ENCODE peak calls at places on chromosomes 16 and 17, in seven cellular contexts. One of them, this sample, is unnamed.

GRCh38 chr17:73121513-73121912 is 29.0 kb upstream of the SLC39A11 start:
- DNase-seq in fibroblast of pulmonary artery: no peak
- DNase-seq in left ventricle myocardium inferior: peak
- DNase-seq in stimulated activated CD8-positive, alpha-beta memory T cell treated with anti-CD3 and anti-CD28 coated beads, Interleukin-15, amount 100 ng/mL, for 24 hours: no peak
- DNase-seq in activated CD4-positive, alpha-beta T cell treated with anti-CD3 and anti-CD28 coated beads for 36 hours: no peak
- DNase-seq in KG1: no peak
- DNase-seq in activated gamma-delta T cell treated with Interleukin-2 at 50 U/mL for 16 hours: no peak
- DNase-seq in this sample: no peak

GRCh38 chr17:80043963-80044362 is 7.5 kb downstream of the CCDC40 start:
- DNase-seq in activated gamma-delta T cell treated with Interleukin-2 at 50 U/mL for 16 hours: no peak
- DNase-seq in left ventricle myocardium inferior: no peak
- DNase-seq in fibroblast of pulmonary artery: no peak
- DNase-seq in KG1: no peak
- DNase-seq in activated CD4-positive, alpha-beta T cell treated with anti-CD3 and anti-CD28 coated beads for 36 hours: no peak
- DNase-seq in stimulated activated CD8-positive, alpha-beta memory T cell treated with anti-CD3 and anti-CD28 coated beads, Interleukin-15, amount 100 ng/mL, for 24 hours: no peak
- DNase-seq in this sample: no peak

GRCh38 chr16:65534121-65534528 is 412.3 kb upstream of the CDH11 start:
- DNase-seq in stimulated activated CD8-positive, alpha-beta memory T cell treated with anti-CD3 and anti-CD28 coated beads, Interleukin-15, amount 100 ng/mL, for 24 hours: no peak
- DNase-seq in activated gamma-delta T cell treated with Interleukin-2 at 50 U/mL for 16 hours: no peak
- DNase-seq in left ventricle myocardium inferior: no peak
- DNase-seq in fibroblast of pulmonary artery: peak
- DNase-seq in activated CD4-positive, alpha-beta T cell treated with anti-CD3 and anti-CD28 coated beads for 36 hours: no peak
- DNase-seq in KG1: no peak
- DNase-seq in this sample: no peak

GRCh38 chr17:39928868-39929651 is 1.5 kb downstream of the LRRC3C start:
- DNase-seq in activated CD4-positive, alpha-beta T cell treated with anti-CD3 and anti-CD28 coated beads for 36 hours: no peak
- DNase-seq in activated gamma-delta T cell treated with Interleukin-2 at 50 U/mL for 16 hours: no peak
- DNase-seq in fibroblast of pulmonary artery: peak
- DNase-seq in stimulated activated CD8-positive, alpha-beta memory T cell treated with anti-CD3 and anti-CD28 coated beads, Interleukin-15, amount 100 ng/mL, for 24 hours: no peak
- DNase-seq in left ventricle myocardium inferior: no peak
- DNase-seq in KG1: no peak
- DNase-seq in this sample: no peak

GRCh38 chr16:66695935-66696668 is 441 bp downstream of the CMTM4 start:
- DNase-seq in left ventricle myocardium inferior: no peak
- DNase-seq in activated CD4-positive, alpha-beta T cell treated with anti-CD3 and anti-CD28 coated beads for 36 hours: no peak
- DNase-seq in activated gamma-delta T cell treated with Interleukin-2 at 50 U/mL for 16 hours: no peak
- DNase-seq in fibroblast of pulmonary artery: peak
- DNase-seq in stimulated activated CD8-positive, alpha-beta memory T cell treated with anti-CD3 and anti-CD28 coated beads, Interleukin-15, amount 100 ng/mL, for 24 hours: no peak
- DNase-seq in KG1: no peak
- DNase-seq in this sample: no peak

GRCh38 chr16:59470556-59470955 is 736.4 kb upstream of the GOT2 start:
- DNase-seq in left ventricle myocardium inferior: no peak
- DNase-seq in KG1: no peak
- DNase-seq in activated CD4-positive, alpha-beta T cell treated with anti-CD3 and anti-CD28 coated beads for 36 hours: no peak
- DNase-seq in stimulated activated CD8-positive, alpha-beta memory T cell treated with anti-CD3 and anti-CD28 coated beads, Interleukin-15, amount 100 ng/mL, for 24 hours: no peak
- DNase-seq in fibroblast of pulmonary artery: no peak
- DNase-seq in activated gamma-delta T cell treated with Interleukin-2 at 50 U/mL for 16 hours: no peak
- DNase-seq in this sample: no peak

GRCh38 chr16:81403601-81404391 is 40.8 kb upstream of the CMIP start:
- DNase-seq in fibroblast of pulmonary artery: peak
- DNase-seq in KG1: peak
- DNase-seq in stimulated activated CD8-positive, alpha-beta memory T cell treated with anti-CD3 and anti-CD28 coated beads, Interleukin-15, amount 100 ng/mL, for 24 hours: peak
- DNase-seq in activated gamma-delta T cell treated with Interleukin-2 at 50 U/mL for 16 hours: peak
- DNase-seq in activated CD4-positive, alpha-beta T cell treated with anti-CD3 and anti-CD28 coated beads for 36 hours: peak
- DNase-seq in left ventricle myocardium inferior: peak
- DNase-seq in this sample: peak

GRCh38 chr17:80858301-80859003 is 133.2 kb upstream of the CHMP6 start:
- DNase-seq in activated gamma-delta T cell treated with Interleukin-2 at 50 U/mL for 16 hours: no peak
- DNase-seq in left ventricle myocardium inferior: no peak
- DNase-seq in KG1: no peak
- DNase-seq in fibroblast of pulmonary artery: no peak
- DNase-seq in stimulated activated CD8-positive, alpha-beta memory T cell treated with anti-CD3 and anti-CD28 coated beads, Interleukin-15, amount 100 ng/mL, for 24 hours: no peak
- DNase-seq in activated CD4-positive, alpha-beta T cell treated with anti-CD3 and anti-CD28 coated beads for 36 hours: no peak
- DNase-seq in this sample: no peak

GRCh38 chr16:4465977-4466779 is 8.2 kb downstream of the NMRAL1 start:
- DNase-seq in stimulated activated CD8-positive, alpha-beta memory T cell treated with anti-CD3 and anti-CD28 coated beads, Interleukin-15, amount 100 ng/mL, for 24 hours: no peak
- DNase-seq in fibroblast of pulmonary artery: peak
- DNase-seq in KG1: no peak
- DNase-seq in activated gamma-delta T cell treated with Interleukin-2 at 50 U/mL for 16 hours: peak
- DNase-seq in activated CD4-positive, alpha-beta T cell treated with anti-CD3 and anti-CD28 coated beads for 36 hours: peak
- DNase-seq in left ventricle myocardium inferior: peak
- DNase-seq in this sample: no peak

GRCh38 chr16:80167657-80168056 is 373.1 kb upstream of the DYNLRB2 start:
- DNase-seq in activated gamma-delta T cell treated with Interleukin-2 at 50 U/mL for 16 hours: no peak
- DNase-seq in KG1: no peak
- DNase-seq in fibroblast of pulmonary artery: no peak
- DNase-seq in activated CD4-positive, alpha-beta T cell treated with anti-CD3 and anti-CD28 coated beads for 36 hours: no peak
- DNase-seq in stimulated activated CD8-positive, alpha-beta memory T cell treated with anti-CD3 and anti-CD28 coated beads, Interleukin-15, amount 100 ng/mL, for 24 hours: no peak
- DNase-seq in left ventricle myocardium inferior: no peak
- DNase-seq in this sample: no peak

GRCh38 chr17:74475189-74475588 is 8.8 kb downstream of the CD300A start:
- DNase-seq in activated gamma-delta T cell treated with Interleukin-2 at 50 U/mL for 16 hours: no peak
- DNase-seq in fibroblast of pulmonary artery: no peak
- DNase-seq in activated CD4-positive, alpha-beta T cell treated with anti-CD3 and anti-CD28 coated beads for 36 hours: no peak
- DNase-seq in left ventricle myocardium inferior: no peak
- DNase-seq in KG1: no peak
- DNase-seq in stimulated activated CD8-positive, alpha-beta memory T cell treated with anti-CD3 and anti-CD28 coated beads, Interleukin-15, amount 100 ng/mL, for 24 hours: no peak
- DNase-seq in this sample: no peak

GRCh38 chr16:83626204-83626603 is 181.6 kb upstream of the HSBP1 start:
- DNase-seq in stimulated activated CD8-positive, alpha-beta memory T cell treated with anti-CD3 and anti-CD28 coated beads, Interleukin-15, amount 100 ng/mL, for 24 hours: no peak
- DNase-seq in activated CD4-positive, alpha-beta T cell treated with anti-CD3 and anti-CD28 coated beads for 36 hours: no peak
- DNase-seq in left ventricle myocardium inferior: no peak
- DNase-seq in fibroblast of pulmonary artery: no peak
- DNase-seq in activated gamma-delta T cell treated with Interleukin-2 at 50 U/mL for 16 hours: no peak
- DNase-seq in KG1: no peak
- DNase-seq in this sample: no peak

GRCh38 chr16:2078691-2079090 is 30.9 kb downstream of the TSC2 start:
- DNase-seq in fibroblast of pulmonary artery: no peak
- DNase-seq in activated gamma-delta T cell treated with Interleukin-2 at 50 U/mL for 16 hours: no peak
- DNase-seq in KG1: no peak
- DNase-seq in stimulated activated CD8-positive, alpha-beta memory T cell treated with anti-CD3 and anti-CD28 coated beads, Interleukin-15, amount 100 ng/mL, for 24 hours: no peak
- DNase-seq in left ventricle myocardium inferior: no peak
- DNase-seq in activated CD4-positive, alpha-beta T cell treated with anti-CD3 and anti-CD28 coated beads for 36 hours: no peak
- DNase-seq in this sample: no peak

GRCh38 chr17:40325156-40326013 is 16.4 kb downstream of the RARA start:
- DNase-seq in activated gamma-delta T cell treated with Interleukin-2 at 50 U/mL for 16 hours: no peak
- DNase-seq in stimulated activated CD8-positive, alpha-beta memory T cell treated with anti-CD3 and anti-CD28 coated beads, Interleukin-15, amount 100 ng/mL, for 24 hours: no peak
- DNase-seq in activated CD4-positive, alpha-beta T cell treated with anti-CD3 and anti-CD28 coated beads for 36 hours: peak
- DNase-seq in KG1: no peak
- DNase-seq in fibroblast of pulmonary artery: no peak
- DNase-seq in left ventricle myocardium inferior: peak
- DNase-seq in this sample: peak

GRCh38 chr17:79546386-79546785 is 64.5 kb downstream of the RBFOX3 start:
- DNase-seq in KG1: no peak
- DNase-seq in activated gamma-delta T cell treated with Interleukin-2 at 50 U/mL for 16 hours: no peak
- DNase-seq in stimulated activated CD8-positive, alpha-beta memory T cell treated with anti-CD3 and anti-CD28 coated beads, Interleukin-15, amount 100 ng/mL, for 24 hours: no peak
- DNase-seq in activated CD4-positive, alpha-beta T cell treated with anti-CD3 and anti-CD28 coated beads for 36 hours: no peak
- DNase-seq in fibroblast of pulmonary artery: no peak
- DNase-seq in left ventricle myocardium inferior: no peak
- DNase-seq in this sample: no peak